ENCODE peak calls at places on chromosomes 5 and 9, in seven cellular contexts. G, A, C, U, I, E and S are unnamed samples.

GRCh38 chr9:13445123-13445522 is 165.6 kb upstream of the MPDZ start:
- DNase-seq in A (no peak), I (no peak), U (no peak), C (no peak), E (no peak), G (no peak), S (no peak)

GRCh38 chr9:96478829-96479371 is 28.9 kb downstream of the HABP4 start:
- DNase-seq in A (no peak), E (no peak), C (peak), I (no peak), G (no peak), U (no peak), S (no peak)

GRCh38 chr5:160545832-160546231 is 124.2 kb downstream of the PTTG1 start:
- DNase-seq in A (no peak), E (no peak), I (no peak), C (no peak), U (no peak), G (no peak), S (no peak)

GRCh38 chr5:39104221-39104620 is 30.0 kb upstream of the RICTOR start:
- DNase-seq in G (no peak), U (no peak), C (no peak), E (no peak), A (no peak), I (no peak), S (no peak)

GRCh38 chr9:109117856-109118801 is 1.6 kb downstream of the TMEM245 start:
- DNase-seq in I (peak), U (no peak), E (peak), G (no peak), C (peak), A (peak), S (no peak)

GRCh38 chr5:158431369-158432029 is 572.6 kb upstream of the CLINT1 start:
- DNase-seq in A (no peak), I (no peak), U (no peak), G (no peak), C (no peak), E (no peak), S (no peak)

GRCh38 chr9:18396102-18396728 is 77.7 kb upstream of the ADAMTSL1 start:
- DNase-seq in I (peak), U (no peak), C (peak), A (peak), E (no peak), G (no peak), S (no peak)

GRCh38 chr9:120779227-120779626 is 14.0 kb downstream of the FBXW2 start:
- DNase-seq in A (no peak), E (no peak), U (no peak), I (no peak), G (no peak), C (no peak), S (no peak)

GRCh38 chr9:17134843-17135577 is at the start of gene CNTLN:
- DNase-seq in U (no peak), I (peak), E (peak), G (peak), A (peak), C (peak), S (peak)

GRCh38 chr5:93209476-93209875 is 371.5 kb downstream of the NR2F1-AS1 start:
- DNase-seq in G (no peak), I (no peak), A (no peak), U (no peak), E (no peak), C (no peak), S (no peak)

GRCh38 chr9:120184266-120184665 is 395.7 kb downstream of the CDK5RAP2 start:
- DNase-seq in C (no peak), A (no peak), U (no peak), E (no peak), I (no peak), G (no peak), S (no peak)

GRCh38 chr5:144467795-144468194 is 297.1 kb downstream of the KCTD16 start:
- DNase-seq in I (peak), G (no peak), A (peak), E (peak), U (no peak), C (peak), S (peak)

GRCh38 chr5:150304481-150305081 is 1.9 kb upstream of the ARSI start:
- DNase-seq in E (no peak), A (no peak), U (no peak), C (no peak), I (no peak), G (no peak), S (no peak)

GRCh38 chr5:166127766-166128565 is 2163.5 kb upstream of the WWC1 start:
- DNase-seq in G (no peak), A (no peak), C (no peak), I (no peak), U (no peak), E (no peak), S (no peak)

GRCh38 chr5:32651638-32652037 is 59.5 kb upstream of the NPR3 start:
- DNase-seq in G (no peak), C (no peak), A (no peak), E (no peak), I (no peak), U (no peak), S (no peak)

GRCh38 chr5:137657073-137657472 is 78.8 kb downstream of the KLHL3 start:
- DNase-seq in A (no peak), G (no peak), I (no peak), C (no peak), E (no peak), U (no peak), S (no peak)

GRCh38 chr5:113295111-113295539 is 139.7 kb downstream of the TSSK1B start:
- DNase-seq in C (no peak), I (peak), G (no peak), U (no peak), A (peak), E (no peak), S (no peak)

GRCh38 chr9:71767421-71768321 is 642 bp downstream of the CEMIP2 start:
- DNase-seq in I (no peak), E (peak), A (no peak), U (no peak), G (no peak), C (no peak), S (peak)

GRCh38 chr5:158026248-158027031 is 167.5 kb upstream of the CLINT1 start:
- DNase-seq in U (no peak), I (no peak), E (peak), C (no peak), A (no peak), G (no peak), S (no peak)

GRCh38 chr9:123834907-123835562 is 94.9 kb downstream of the DENND1A start:
- DNase-seq in I (no peak), A (no peak), G (no peak), C (no peak), U (no peak), E (no peak), S (no peak)

GRCh38 chr5:135033026-135033861 is 784 bp downstream of the PITX1 start:
- DNase-seq in E (no peak), I (peak), U (no peak), G (no peak), C (peak), A (peak), S (no peak)

GRCh38 chr9:107874591-107875374 is 385.2 kb upstream of the KLF4 start:
- DNase-seq in G (no peak), C (no peak), I (no peak), E (no peak), A (no peak), U (no peak), S (no peak)

GRCh38 chr9:138011951-138012500 is 134.4 kb downstream of the CACNA1B start:
- DNase-seq in I (no peak), A (no peak), U (no peak), E (no peak), C (no peak), G (no peak), S (no peak)

GRCh38 chr9:81374881-81375280 is 314.5 kb downstream of the TLE1 start:
- DNase-seq in C (no peak), E (no peak), U (no peak), G (no peak), A (no peak), I (no peak), S (no peak)

GRCh38 chr9:81374459-81374858 is 314.9 kb downstream of the TLE1 start:
- DNase-seq in C (no peak), E (no peak), A (no peak), I (no peak), U (no peak), G (no peak), S (no peak)

GRCh38 chr9:81371824-81372223 is 317.5 kb downstream of the TLE1 start:
- DNase-seq in G (no peak), I (no peak), E (no peak), C (no peak), A (no peak), U (no peak), S (no peak)

GRCh38 chr9:81372628-81373191 is 316.6 kb downstream of the TLE1 start:
- DNase-seq in C (no peak), U (no peak), I (no peak), E (no peak), A (no peak), G (no peak), S (no peak)

DNA sequence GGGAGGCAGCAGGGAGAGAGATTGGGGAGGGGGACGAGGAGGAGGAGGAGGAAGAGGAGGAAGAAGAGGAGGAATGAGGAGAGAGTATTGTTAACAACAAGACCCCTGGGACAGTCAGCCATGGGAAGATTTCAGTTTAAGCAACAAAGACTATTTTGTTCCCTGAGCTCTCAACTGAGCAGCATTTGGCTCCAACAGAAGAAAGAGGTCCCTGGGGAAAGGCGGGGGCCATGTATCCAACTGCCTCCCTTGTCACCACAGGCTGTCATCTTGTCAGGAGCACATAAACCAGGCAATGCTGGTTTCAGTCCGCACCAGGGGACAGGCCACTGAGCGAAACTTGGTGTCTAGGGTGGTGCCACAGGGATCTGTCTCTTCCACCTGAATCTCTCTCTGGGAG is 316.1 kb downstream of the TLE1 start:
- DNase-seq in C (no peak), A (no peak), G (no peak), I (no peak), U (no peak), E (no peak), S (no peak)
- TF ChIP-seq CTCF in C (no peak), A (no peak), G (no peak), I (no peak), U (no peak), E (no peak), S (no peak)

DNA sequence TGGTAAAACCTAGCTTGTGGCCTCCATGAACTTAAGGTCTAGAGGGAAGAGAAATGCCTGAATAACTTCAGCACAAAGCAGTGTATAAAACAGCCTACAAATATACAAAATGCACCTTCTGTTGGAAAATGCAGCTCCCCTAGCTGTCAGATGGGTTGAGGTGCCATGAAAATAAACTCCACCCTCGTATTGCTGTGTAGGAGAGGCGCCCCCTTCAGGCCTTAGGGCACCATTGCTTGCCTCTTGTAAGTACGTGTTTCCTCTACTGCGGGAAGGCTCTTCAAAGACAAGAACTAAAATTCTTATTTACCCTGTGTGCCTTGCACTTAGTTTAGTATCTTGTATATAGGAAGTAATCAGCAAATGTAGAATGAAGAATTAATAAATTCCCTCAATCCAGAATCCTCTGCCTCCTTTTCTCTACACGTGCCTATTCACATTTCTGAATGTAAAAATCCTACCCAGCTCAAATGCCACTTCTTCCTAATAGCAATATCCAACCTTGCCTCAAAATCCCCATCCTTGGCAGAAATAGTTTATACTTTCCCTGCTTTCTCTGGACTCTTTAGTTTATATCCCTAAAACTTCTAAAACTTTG is 393.7 kb upstream of the PDE4D start:
- DNase-seq in G (no peak), A (peak), U (no peak), I (peak), E (peak), C (peak), S (peak)
- TF ChIP-seq CTCF in G (no peak), A (peak), U (no peak), I (peak), E (peak), C (peak), S (peak)

GRCh38 chr5:123278284-123278683 is 144.9 kb downstream of the CEP120 start:
- DNase-seq in I (no peak), A (no peak), E (no peak), C (no peak), U (no peak), G (no peak), S (no peak)

GRCh38 chr5:123269436-123269835 is 153.8 kb downstream of the CEP120 start:
- DNase-seq in G (no peak), I (no peak), U (no peak), C (no peak), A (no peak), E (no peak), S (no peak)

GRCh38 chr5:123269851-123270250 is 153.4 kb downstream of the CEP120 start:
- DNase-seq in E (no peak), A (no peak), U (no peak), G (no peak), C (no peak), I (no peak), S (no peak)

DNA sequence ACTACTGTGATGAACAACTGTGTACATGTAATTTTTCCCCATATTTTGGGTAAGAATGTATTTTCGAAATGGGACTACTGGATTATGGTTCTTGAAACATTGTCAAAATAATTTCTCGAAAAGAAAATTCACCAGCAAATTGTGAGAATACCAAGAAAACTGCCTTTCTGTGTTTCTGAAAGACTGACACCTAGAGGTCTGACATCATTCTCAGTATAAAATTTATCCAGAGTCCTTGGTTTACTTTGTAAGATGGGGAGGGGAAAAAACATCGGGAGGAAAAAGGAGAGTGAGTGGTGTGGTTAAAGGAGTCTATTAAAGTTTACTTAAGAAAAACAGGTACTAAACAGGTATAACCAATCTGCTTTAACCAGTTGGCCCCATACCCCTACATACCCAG is 149.2 kb downstream of the CEP120 start:
- DNase-seq in E (no peak), I (peak), A (peak), G (no peak), C (no peak), U (no peak), S (no peak)
- TF ChIP-seq CTCF in E (no peak), I (peak), A (peak), G (no peak), C (peak), U (no peak), S (peak)

GRCh38 chr9:81552571-81552970 is 136.8 kb downstream of the TLE1 start:
- DNase-seq in A (no peak), U (no peak), E (no peak), I (no peak), C (no peak), G (no peak), S (no peak)
- TF ChIP-seq CTCF in A (no peak), U (no peak), E (no peak), I (no peak), C (no peak), G (no peak), S (no peak)

GRCh38 chr9:24614070-24614469 is 68.4 kb upstream of the IZUMO3 start:
- DNase-seq in E (no peak), A (peak), U (no peak), G (no peak), I (peak), C (no peak), S (no peak)
- TF ChIP-seq CTCF in E (no peak), A (no peak), U (no peak), G (no peak), I (peak), C (no peak), S (peak)